ENCODE peak calls at places on chromosomes 12 and 14, in four cellular contexts. W is NCI-H1092 treated with DMSO at 0.1 percent for 48 hours, V is Karpas-422, P is fibroblast of lung. L is an unnamed sample.

GRCh38 chr12:25384038-25384953 is 133.6 kb upstream of the KRAS start:
- DNase-seq in V (no peak), W (peak; percentile 30), P (no peak), L (no peak)

GRCh38 chr12:27550653-27550975 is 26.6 kb downstream of the PPFIBP1 start:
- DNase-seq in P (no peak), W (no peak), V (no peak), L (no peak)

GRCh38 chr14:76877871-76878270 is 51.7 kb downstream of the LRRC74A start:
- DNase-seq in P (no peak), W (no peak), V (no peak), L (no peak)

GRCh38 chr12:84070311-84070710 is 842.3 kb downstream of the SLC6A15 start:
- DNase-seq in V (no peak), P (peak; percentile 51), W (no peak), L (peak; percentile 75)

GRCh38 chr12:45762185-45763110 is 32.9 kb downstream of the ARID2 start:
- DNase-seq in W (peak; percentile 52), P (peak; percentile 52), V (peak; percentile 75), L (peak; percentile 57)

GRCh38 chr14:56561586-56561985 is 18.0 kb upstream of the TMEM260 start:
- DNase-seq in V (no peak), W (no peak), P (no peak), L (no peak)

GRCh38 chr12:106110626-106111300 is 28.0 kb downstream of the NUAK1 start:
- DNase-seq in W (no peak), P (no peak), V (no peak), L (no peak)

GRCh38 chr12:14442221-14442881 is 76.9 kb downstream of the ATF7IP start:
- DNase-seq in P (no peak), W (no peak), V (no peak), L (no peak)

GRCh38 chr12:29429999-29430698 is 49.2 kb upstream of the ERGIC2 start:
- DNase-seq in V (no peak), P (no peak), W (no peak), L (no peak)

GRCh38 chr14:91377700-91378652 is 39.6 kb downstream of the CCDC88C start:
- DNase-seq in P (no peak), V (no peak), W (no peak), L (no peak)

GRCh38 chr14:64723691-64724577 is 19.7 kb downstream of the PLEKHG3 start:
- DNase-seq in V (no peak), P (peak; percentile 46), W (no peak), L (no peak)

GRCh38 chr14:71536015-71536535 is 396.2 kb upstream of the RGS6 start:
- DNase-seq in P (no peak), W (no peak), V (no peak), L (no peak)

GRCh38 chr12:28704477-28705169 is 444.5 kb upstream of the FAR2 start:
- DNase-seq in V (no peak), P (peak; percentile 57), W (no peak), L (peak; percentile 2)

GRCh38 chr14:74551903-74552371 is 58.4 kb downstream of the ISCA2 start:
- DNase-seq in V (no peak), W (no peak), P (no peak), L (no peak)

GRCh38 chr14:69428289-69428998 is 30.0 kb downstream of the SLC39A9 start:
- DNase-seq in W (no peak), V (no peak), P (no peak), L (no peak)

GRCh38 chr14:26729851-26730250 is 132.0 kb upstream of the NOVA1 start:
- DNase-seq in W (no peak), P (peak; percentile 81), V (no peak), L (no peak)

GRCh38 chr12:124538194-124539082 is 29.0 kb downstream of the NCOR2 start:
- DNase-seq in W (peak; percentile 28), P (no peak), V (no peak), L (no peak)

GRCh38 chr14:68594737-68595380 is 198.0 kb downstream of the ZFP36L1 start:
- DNase-seq in W (no peak), V (no peak), P (no peak), L (no peak)

GRCh38 chr12:6547987-6548386 is 7.9 kb downstream of the IFFO1 start:
- DNase-seq in P (peak; percentile 90), W (no peak), V (no peak), L (peak; percentile 82)

GRCh38 chr14:60326274-60326673 is 77.3 kb downstream of the PPM1A start:
- DNase-seq in V (no peak), P (no peak), W (no peak), L (no peak)

GRCh38 chr14:48527832-48528231 is 852.4 kb upstream of the MDGA2 start:
- DNase-seq in W (no peak), V (no peak), P (no peak), L (no peak)

GRCh38 chr12:76080017-76080728 is 4.3 kb downstream of the NAP1L1 start:
- DNase-seq in P (peak; percentile 58), V (no peak), W (peak; percentile 18), L (peak; percentile 68)

GRCh38 chr12:41552507-41553047 is 364.5 kb downstream of the PDZRN4 start:
- DNase-seq in P (peak; percentile 54), W (no peak), V (no peak), L (no peak)

GRCh38 chr12:72089678-72090077 is 151.0 kb downstream of the TPH2 start:
- DNase-seq in V (no peak), P (no peak), W (peak; percentile 94), L (no peak)

GRCh38 chr12:114311966-114312365 is 94.0 kb downstream of the TBX5 start:
- DNase-seq in V (no peak), P (peak; percentile 84), W (no peak), L (no peak)

GRCh38 chr12:92784795-92785562 is 82.2 kb downstream of the PLEKHG7 start:
- DNase-seq in V (peak; percentile 93), P (peak; percentile 76), W (peak; percentile 80), L (peak; percentile 73)

GRCh38 chr12:3747543-3747942 is 5.4 kb downstream of the CRACR2A start:
- DNase-seq in V (no peak), P (no peak), W (no peak), L (no peak)

GRCh38 chr12:70983692-70984091 is 63.2 kb upstream of the PTPRR start:
- DNase-seq in W (no peak), P (peak; percentile 65), V (no peak), L (no peak)

GRCh38 chr14:88831285-88831684 is 6.8 kb downstream of the TTC8 start:
- DNase-seq in W (no peak), V (no peak), P (peak; percentile 90), L (peak; percentile 75)

GRCh38 chr14:70981005-70981952 is 74.0 kb downstream of the PCNX1 start:
- DNase-seq in W (no peak), P (no peak), V (no peak), L (peak; percentile 35)

GRCh38 chr12:39628836-39629235 is 9.2 kb upstream of the ABCD2 start:
- DNase-seq in V (no peak), W (no peak), P (no peak), L (no peak)

GRCh38 chr14:50783542-50783941 is 47.4 kb downstream of the NIN start:
- DNase-seq in P (no peak), W (no peak), V (no peak), L (no peak)

GRCh38 chr12:3137268-3137761 is 60.1 kb downstream of the TSPAN9 start:
- DNase-seq in P (peak; percentile 26), V (no peak), W (peak; percentile 12), L (peak; percentile 40)

GRCh38 chr12:5417500-5417899 is 14.4 kb upstream of the NTF3 start:
- DNase-seq in P (peak; percentile 48), V (no peak), W (no peak), L (no peak)

GRCh38 chr12:110180591-110181005 is 56.4 kb downstream of the IFT81 start:
- DNase-seq in W (no peak), P (peak; percentile 87), V (no peak), L (peak; percentile 14)

GRCh38 chr12:94980577-94980976 is 22.9 kb downstream of the NDUFA12 start:
- DNase-seq in V (peak; percentile 58), W (peak; percentile 17), P (peak; percentile 22), L (peak; percentile 40)

GRCh38 chr12:49626169-49626835 is 2.9 kb downstream of the PRPF40B start:
- DNase-seq in P (no peak), V (no peak), W (no peak), L (no peak)

GRCh38 chr12:1518486-1518762 is 76.0 kb downstream of the FBXL14 start:
- DNase-seq in W (no peak), V (no peak), P (no peak), L (no peak)

L was measured in HCEC 1CT.